ENCODE peak calls at places on chromosomes 16 and 17, in four cellular contexts. T, V, U and O are unnamed samples.
A peak's percentile ranks its signal among the peaks of the same experiment; 100 is the strongest.

GRCh38 chr17:8835106-8835505 is 32.4 kb downstream of the PIK3R6 start:
- DNase-seq in T (no peak), V (no peak), U (no peak), O (peak; percentile 8)

GRCh38 chr16:71645450-71645849 is 19.5 kb downstream of the MARVELD3 start:
- DNase-seq in T (peak; percentile 70), V (no peak), U (no peak), O (no peak)

GRCh38 chr16:82192665-82193064 is 22.6 kb upstream of the MPHOSPH6 start:
- DNase-seq in T (no peak), V (no peak), U (no peak), O (no peak)

GRCh38 chr16:81939164-81940067 is 71.9 kb downstream of the SDR42E1 start:
- DNase-seq in T (peak; percentile 77), V (no peak), U (no peak), O (peak; percentile 37)

GRCh38 chr16:75074920-75075687 is 41.5 kb downstream of the LDHD start:
- DNase-seq in T (no peak), V (peak; percentile 59), U (no peak), O (no peak)

GRCh38 chr17:62941358-62941991 is 24.6 kb upstream of the TANC2 start:
- DNase-seq in T (no peak), V (no peak), U (no peak), O (no peak)

GRCh38 chr16:28554634-28555423 is 1.1 kb downstream of the SGF29 start:
- DNase-seq in T (no peak), V (no peak), U (no peak), O (no peak)

GRCh38 chr16:57720142-57720575 is 15.4 kb upstream of the KATNB1 start:
- DNase-seq in T (peak; percentile 62), V (no peak), U (peak; percentile 51), O (no peak)

GRCh38 chr16:68229431-68230175 is 6.3 kb downstream of the ESRP2 start:
- DNase-seq in T (peak; percentile 73), V (peak; percentile 35), U (peak; percentile 48), O (no peak)

GRCh38 chr16:89489040-89489721 is 1.2 kb downstream of the ANKRD11 start:
- DNase-seq in T (peak; percentile 94), V (peak; percentile 60), U (peak; percentile 80), O (peak; percentile 98)

GRCh38 chr17:19762515-19762961 is 14.4 kb upstream of the ALDH3A1 start:
- DNase-seq in T (peak; percentile 92), V (no peak), U (peak; percentile 38), O (no peak)

GRCh38 chr16:87303431-87303930 is 13.7 kb downstream of the C16orf95 start:
- DNase-seq in T (no peak), V (no peak), U (no peak), O (no peak)
- TF ChIP-seq POLR2AphosphoS5 in T (no peak), V (no peak), U (no peak), O (no peak)

DNA sequence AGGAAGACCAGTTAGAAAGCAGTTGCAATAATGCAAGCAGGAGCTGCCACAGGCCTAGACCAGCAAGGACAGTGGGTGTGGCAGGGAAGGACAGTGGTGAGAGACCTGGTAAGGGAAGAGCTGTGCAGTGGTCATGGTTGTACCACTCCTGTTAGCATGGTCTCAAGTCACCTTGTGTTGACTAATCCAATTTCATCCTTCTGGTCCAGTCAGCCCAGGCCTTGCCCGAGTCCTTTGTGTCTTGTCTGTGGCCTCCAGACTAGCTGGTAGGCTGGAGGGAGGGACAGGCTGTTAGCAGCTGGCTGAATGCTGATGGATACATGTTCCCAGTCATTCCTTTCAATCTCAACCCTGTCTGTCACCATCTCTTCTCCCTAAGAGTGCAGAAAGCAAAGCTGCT is 54.1 kb upstream of the BRD7 start:
- DNase-seq in T (no peak), V (no peak), U (no peak), O (peak; percentile 74)
- TF ChIP-seq POLR2AphosphoS5 in T (no peak), V (no peak), U (no peak), O (no peak)

GRCh38 chr17:64055183-64056142 is 35.0 kb upstream of the ICAM2 start:
- DNase-seq in T (no peak), V (no peak), U (no peak), O (no peak)

GRCh38 chr17:64054304-64054703 is 33.9 kb upstream of the ICAM2 start:
- DNase-seq in T (no peak), V (no peak), U (no peak), O (no peak)

GRCh38 chr17:64058547-64059115 is 38.2 kb upstream of the ICAM2 start:
- DNase-seq in T (no peak), V (no peak), U (no peak), O (no peak)

GRCh38 chr17:64057701-64058263 is 37.3 kb upstream of the ICAM2 start:
- DNase-seq in T (no peak), V (no peak), U (no peak), O (no peak)

GRCh38 chr17:64056269-64057005 is 36.0 kb upstream of the ICAM2 start:
- DNase-seq in T (peak; percentile 77), V (peak; percentile 62), U (no peak), O (no peak)
- TF ChIP-seq POLR2AphosphoS5 in T (no peak), V (no peak), U (no peak), O (no peak)

GRCh38 chr17:17180741-17181525 is 25.2 kb downstream of the PLD6 start:
- DNase-seq in T (no peak), V (no peak), U (no peak), O (no peak)

GRCh38 chr17:17182601-17183136 is 23.5 kb downstream of the PLD6 start:
- DNase-seq in T (no peak), V (no peak), U (no peak), O (no peak)

GRCh38 chr17:17181666-17182600 is 24.2 kb downstream of the PLD6 start:
- DNase-seq in T (no peak), V (no peak), U (no peak), O (no peak)

GRCh38 chr17:17179371-17179827 is 26.7 kb downstream of the PLD6 start:
- DNase-seq in T (no peak), V (no peak), U (no peak), O (no peak)

GRCh38 chr17:17180141-17180603 is 26.0 kb downstream of the PLD6 start:
- DNase-seq in T (no peak), V (no peak), U (peak; percentile 84), O (no peak)
- TF ChIP-seq POLR2AphosphoS5 in T (no peak), V (no peak), U (peak; percentile 75), O (no peak)